ENCODE peak calls at places on chromosomes 4 and X, in four cellular contexts. L is glomerular endothelial cell; U is mesendoderm; W is stimulated activated CD8-positive, alpha-beta memory T cell treated with anti-CD3 and anti-CD28 coated beads, Interleukin-4, amount 100 ng/mL, for 4 hours. T is an unnamed sample.

GRCh38 chrX:143648705-143649104 is 12.8 kb upstream of the SLITRK4 start:
- DNase-seq in U (peak; percentile 62), W (no peak), L (no peak), T (no peak)

GRCh38 chrX:20372533-20372932 is 105.8 kb upstream of the RPS6KA3 start:
- DNase-seq in L (no peak), U (no peak), W (no peak), T (no peak)

GRCh38 chr4:70992354-70992753 is 1.1 kb upstream of the DCK start:
- DNase-seq in W (no peak), U (peak; percentile 52), L (no peak), T (no peak)

GRCh38 chrX:45322382-45322781 is 121.7 kb upstream of the DIPK2B start:
- DNase-seq in L (peak; percentile 68), W (no peak), U (peak; percentile 74), T (peak; percentile 29)

GRCh38 chr4:72390409-72390808 is 178.6 kb downstream of the ADAMTS3 start:
- DNase-seq in W (no peak), U (no peak), L (peak; percentile 44), T (peak; percentile 43)

GRCh38 chrX:101462892-101463291 is 22.4 kb upstream of the ARMCX4 start:
- DNase-seq in W (no peak), U (peak; percentile 34), L (no peak), T (no peak)

GRCh38 chr4:140695483-140695882 is 60.7 kb downstream of the TBC1D9 start:
- DNase-seq in U (no peak), L (no peak), W (no peak), T (no peak)

GRCh38 chr4:165965503-165965902 is 92.5 kb downstream of the TLL1 start:
- DNase-seq in U (no peak), W (no peak), L (no peak), T (no peak)

GRCh38 chr4:153403761-153404160 is 59.3 kb downstream of the MND1 start:
- DNase-seq in U (no peak), W (no peak), L (no peak), T (no peak)

GRCh38 chr4:184529283-184529682 is 54.9 kb upstream of the IRF2 start:
- DNase-seq in W (no peak), L (no peak), U (peak; percentile 84), T (no peak)

GRCh38 chr4:16083217-16084191 is at the start of gene PROM1:
- DNase-seq in U (peak; percentile 81), L (no peak), W (no peak), T (no peak)

GRCh38 chr4:140774510-140774909 is 18.3 kb upstream of the TBC1D9 start:
- DNase-seq in U (no peak), W (no peak), L (no peak), T (no peak)

GRCh38 chr4:179626687-179627086 is 2184.4 kb upstream of the AGA start:
- DNase-seq in W (no peak), L (no peak), U (peak; percentile 71), T (no peak)

GRCh38 chr4:8771666-8772065 is 100.0 kb downstream of the HMX1 start:
- DNase-seq in L (no peak), W (no peak), U (no peak), T (no peak)

GRCh38 chrX:16444353-16444752 is 205.6 kb upstream of the S100G start:
- DNase-seq in L (no peak), W (no peak), U (no peak), T (no peak)

GRCh38 chr4:54658321-54659093 is 750 bp downstream of the KIT start:
- DNase-seq in W (no peak), U (peak; percentile 75), L (no peak), T (no peak)

GRCh38 chr4:6278801-6279197 is 9.1 kb downstream of the WFS1 start:
- DNase-seq in L (peak; percentile 65), W (no peak), U (no peak), T (peak; percentile 83)

GRCh38 chrX:111039606-111040005 is 56.4 kb upstream of the PAK3 start:
- DNase-seq in L (no peak), W (no peak), U (no peak), T (no peak)

GRCh38 chr4:176198316-176198903 is 3.0 kb upstream of the SPATA4 start:
- DNase-seq in U (peak; percentile 35), L (no peak), W (no peak), T (no peak)

GRCh38 chr4:87092389-87093141 is 127.9 kb downstream of the KLHL8 start:
- DNase-seq in W (no peak), U (no peak), L (no peak), T (no peak)

GRCh38 chr4:87209696-87210095 is 10.7 kb downstream of the KLHL8 start:
- DNase-seq in U (no peak), W (no peak), L (no peak), T (no peak)

GRCh38 chrX:64805683-64806082 is 170.6 kb downstream of the ZC4H2 start:
- DNase-seq in W (no peak), U (no peak), L (no peak), T (no peak)

GRCh38 chr4:112296949-112297483 is at the start of gene ALPK1:
- DNase-seq in L (peak; percentile 75), U (no peak), W (no peak), T (peak; percentile 66)

GRCh38 chr4:118036336-118036735 is 2.0 kb downstream of the NDST3 start:
- DNase-seq in W (no peak), U (no peak), L (no peak), T (no peak)

GRCh38 chrX:56763556-56764152 is 34.6 kb downstream of the NBDY start:
- DNase-seq in L (peak; percentile 65), U (no peak), W (peak; percentile 56), T (peak; percentile 48)

GRCh38 chr4:2930135-2930805 is 32.9 kb downstream of the NOP14 start:
- DNase-seq in W (no peak), U (no peak), L (no peak), T (no peak)

GRCh38 chr4:156144961-156145360 is 191.3 kb upstream of the CTSO start:
- DNase-seq in U (no peak), W (no peak), L (no peak), T (no peak)

GRCh38 chr4:101292901-101293300 is 54.4 kb downstream of the PPP3CA start:
- DNase-seq in U (no peak), L (no peak), W (no peak), T (no peak)

GRCh38 chr4:47686294-47686872 is 151.5 kb downstream of the CORIN start:
- DNase-seq in U (peak; percentile 65), W (peak; percentile 27), L (no peak), T (peak; percentile 7)

GRCh38 chr4:99404595-99405287 is 30.4 kb downstream of the ADH7 start:
- DNase-seq in L (no peak), U (peak; percentile 5), W (no peak), T (peak; percentile 10)

GRCh38 chrX:149152941-149153340 is 352.2 kb downstream of the IDS start:
- DNase-seq in W (no peak), L (no peak), U (no peak), T (no peak)

GRCh38 chr4:150237110-150237852 is 159.0 kb downstream of the DCLK2 start:
- DNase-seq in L (no peak), W (no peak), U (no peak), T (peak; percentile 57)

GRCh38 chrX:9390693-9391368 is 74.0 kb upstream of the TBL1X start:
- DNase-seq in U (no peak), W (no peak), L (no peak), T (no peak)

GRCh38 chr4:10584042-10584441 is 100.5 kb downstream of the CLNK start:
- DNase-seq in U (no peak), L (no peak), W (no peak), T (no peak)

GRCh38 chr4:19684079-19684478 is 567.6 kb upstream of the SLIT2 start:
- DNase-seq in W (no peak), L (no peak), U (no peak), T (no peak)

GRCh38 chr4:66331761-66332160 is 661.5 kb upstream of the EPHA5 start:
- DNase-seq in U (no peak), W (no peak), L (no peak), T (no peak)